ENCODE peak calls at places on chromosomes 16 and 17, in five cellular contexts. R is GM12865, K is tibial nerve, S is type B pancreatic cell, F is astrocyte of the spinal cord. O is an unnamed sample.

GRCh38 chr16:53840472-53840871 is 136.5 kb downstream of the FTO start:
- DNase-seq in R (no peak), K (no peak), S (no peak), F (no peak), O (no peak)

GRCh38 chr16:67764153-67764552 is 42.2 kb downstream of the RANBP10 start:
- DNase-seq in R (no peak), K (no peak), S (no peak), F (no peak), O (no peak)

GRCh38 chr17:73770849-73771229 is 126.6 kb upstream of the SDK2 start:
- DNase-seq in R (no peak), K (no peak), S (no peak), F (no peak), O (no peak)

GRCh38 chr17:16407911-16408588 is 7.3 kb upstream of the TRPV2 start:
- DNase-seq in R (peak), K (peak), S (no peak), F (peak), O (no peak)

GRCh38 chr17:927611-928461 is 51.7 kb downstream of the NXN start:
- DNase-seq in R (no peak), K (no peak), S (no peak), F (peak), O (peak)

GRCh38 chr17:56603486-56604238 is 10.2 kb downstream of the NOG start:
- DNase-seq in R (no peak), K (no peak), S (no peak), F (no peak), O (no peak)

GRCh38 chr17:50472286-50472685 is 3.6 kb upstream of the CHAD start:
- DNase-seq in R (no peak), K (no peak), S (no peak), F (no peak), O (no peak)

GRCh38 chr16:951660-952301 is 19.0 kb downstream of the LMF1 start:
- DNase-seq in R (no peak), K (no peak), S (no peak), F (no peak), O (no peak)

GRCh38 chr17:32518856-32519768 is 32.3 kb downstream of the CDK5R1 start:
- DNase-seq in R (peak), K (no peak), S (peak), F (peak), O (no peak)

GRCh38 chr17:81397314-81398169 is 2.3 kb downstream of the BAHCC1 start:
- DNase-seq in R (no peak), K (no peak), S (peak), F (peak), O (no peak)

GRCh38 chr16:24534634-24535033 is 4.7 kb upstream of the RBBP6 start:
- DNase-seq in R (no peak), K (no peak), S (no peak), F (no peak), O (no peak)

GRCh38 chr17:8366231-8366630 is 10.3 kb downstream of the KRABD2 start:
- DNase-seq in R (no peak), K (no peak), S (no peak), F (peak), O (peak)

DNA sequence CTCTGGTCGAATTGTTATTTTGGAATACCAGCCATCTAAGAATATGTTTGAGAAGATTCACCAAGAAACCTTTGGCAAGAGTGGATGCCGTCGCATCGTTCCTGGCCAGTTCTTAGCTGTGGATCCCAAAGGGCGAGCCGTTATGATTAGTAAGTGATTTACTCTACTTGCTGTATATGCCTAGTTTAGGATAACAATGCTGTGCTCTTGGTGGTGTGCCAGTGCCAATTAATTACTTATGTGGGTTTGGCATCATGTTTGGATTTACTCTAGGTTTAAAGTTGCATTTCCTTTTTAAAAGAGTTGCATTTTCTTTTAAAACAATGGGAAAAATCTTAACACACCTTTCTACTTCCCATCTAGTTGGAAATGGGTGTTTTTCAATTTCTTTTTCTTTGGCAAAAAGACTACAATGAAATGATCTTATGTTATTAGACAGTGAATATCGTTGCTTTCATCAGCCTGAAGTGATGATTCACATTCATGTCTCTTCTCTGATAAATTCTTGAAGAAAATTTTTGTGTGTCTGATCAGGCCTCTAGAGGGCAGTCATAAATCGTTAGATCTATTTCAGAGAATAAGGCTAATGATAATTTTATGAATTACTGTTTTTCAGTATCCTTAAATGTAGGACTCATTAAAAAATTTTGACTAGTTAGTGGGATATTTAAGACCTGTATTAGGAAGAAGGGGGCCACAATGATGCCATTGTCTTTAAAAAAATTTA is 5.6 kb downstream of the SF3B3 start:
- DNase-seq in R (peak), K (no peak), S (no peak), F (peak), O (peak)
- TF ChIP-seq CTCF in R (peak), K (peak), S (peak), F (peak), O (peak)

GRCh38 chr16:85078952-85079351 is 33.3 kb downstream of the CIBAR2 start:
- DNase-seq in R (no peak), K (no peak), S (no peak), F (no peak), O (no peak)

GRCh38 chr16:85077576-85078125 is 34.6 kb downstream of the CIBAR2 start:
- DNase-seq in R (no peak), K (no peak), S (no peak), F (no peak), O (no peak)

GRCh38 chr16:85078176-85078700 is 34.0 kb downstream of the CIBAR2 start:
- DNase-seq in R (no peak), K (no peak), S (no peak), F (no peak), O (no peak)

GRCh38 chr16:85075236-85075924 is 36.9 kb downstream of the CIBAR2 start:
- DNase-seq in R (no peak), K (no peak), S (no peak), F (no peak), O (no peak)

GRCh38 chr16:85077039-85077438 is 35.2 kb downstream of the CIBAR2 start:
- DNase-seq in R (no peak), K (no peak), S (no peak), F (no peak), O (no peak)
- TF ChIP-seq CTCF in R (no peak), K (no peak), S (no peak), F (no peak), O (no peak)

GRCh38 chr16:50369133-50369804 is 481 bp upstream of the BRD7 start:
- DNase-seq in R (no peak), K (no peak), S (no peak), F (no peak), O (no peak)

GRCh38 chr16:50366126-50366525 is 2.7 kb downstream of the BRD7 start:
- DNase-seq in R (no peak), K (no peak), S (no peak), F (no peak), O (no peak)

GRCh38 chr16:50367777-50368409 is 895 bp downstream of the BRD7 start:
- DNase-seq in R (no peak), K (no peak), S (no peak), F (no peak), O (no peak)

GRCh38 chr16:50371036-50371716 is 2.4 kb upstream of the BRD7 start:
- DNase-seq in R (no peak), K (no peak), S (no peak), F (no peak), O (no peak)

GRCh38 chr16:50368410-50369132 is at the start of gene BRD7:
- DNase-seq in R (peak), K (peak), S (peak), F (peak), O (no peak)
- TF ChIP-seq CTCF in R (peak), K (peak), S (peak), F (peak), O (peak)

DNA sequence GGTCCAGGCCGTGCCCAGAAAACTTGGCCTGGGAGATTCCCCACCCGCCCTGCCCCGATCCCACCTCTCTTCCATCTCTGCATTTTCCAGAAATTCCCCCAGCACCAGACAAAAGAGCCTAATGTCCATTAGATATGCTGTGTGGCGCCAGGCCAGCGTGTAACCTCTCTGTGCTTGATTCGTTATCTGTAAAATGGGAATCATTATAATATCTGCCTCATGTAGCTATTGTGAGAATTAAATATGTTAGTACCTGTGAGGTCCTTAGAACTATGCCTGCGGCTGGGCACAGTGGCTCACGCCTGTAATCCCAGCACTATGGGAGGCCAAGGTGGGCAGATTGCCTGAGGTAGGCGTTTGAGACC is 33.6 kb upstream of the IL21R start:
- DNase-seq in R (no peak), K (no peak), S (no peak), F (no peak), O (no peak)
- TF ChIP-seq CTCF in R (no peak), K (no peak), S (no peak), F (no peak), O (no peak)

DNA sequence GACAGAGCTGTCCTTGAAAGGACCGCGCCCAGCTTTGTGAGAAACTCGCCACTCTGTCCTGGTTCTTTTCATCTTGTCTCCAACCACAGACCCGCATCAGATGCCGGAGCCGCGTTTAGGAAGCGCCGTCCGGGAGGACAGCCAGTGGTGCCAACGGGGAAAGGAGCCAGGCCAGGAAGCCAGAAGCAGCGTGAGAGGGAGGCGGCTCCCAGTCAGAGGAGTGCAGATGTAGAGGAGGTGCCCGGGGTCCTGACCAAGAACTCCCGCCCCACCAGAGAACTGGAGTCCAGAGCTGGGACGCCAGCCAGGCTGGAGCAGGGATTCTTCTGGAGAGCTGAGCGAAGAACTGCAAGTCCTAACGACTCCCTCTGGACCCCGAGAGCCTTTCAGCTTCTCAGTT is 49.3 kb upstream of the TNRC6C start:
- DNase-seq in R (no peak), K (no peak), S (no peak), F (no peak), O (no peak)
- TF ChIP-seq CTCF in R (no peak), K (no peak), S (no peak), F (no peak), O (no peak)

O was measured in AG09319.